ENCODE peak calls at places on chromosome 4, in eight cellular contexts. One of them, this sample, is unnamed.
A peak's percentile ranks its signal among the peaks of the same experiment; 100 is the strongest.

GRCh38 chr4:83552085-83552484 is 16.2 kb downstream of the GPAT3 start:
- DNase-seq in neural progenitor cell: no peak
- DNase-seq in NT2/D1: no peak
- DNase-seq in iPS DF 6.9: no peak
- DNase-seq in uterus: no peak
- DNase-seq in PC-3: peak; percentile 93
- DNase-seq in psoas muscle: no peak
- DNase-seq in OCI-LY7: no peak
- DNase-seq in this sample: no peak

GRCh38 chr4:8195841-8196460 is 3.1 kb upstream of the SH3TC1 start:
- DNase-seq in OCI-LY7: no peak
- DNase-seq in iPS DF 6.9: no peak
- DNase-seq in psoas muscle: no peak
- DNase-seq in neural progenitor cell: no peak
- DNase-seq in PC-3: peak; percentile 10
- DNase-seq in uterus: no peak
- DNase-seq in NT2/D1: no peak
- DNase-seq in this sample: no peak

GRCh38 chr4:189507060-189507459 is 433.6 kb upstream of the FRG1 start:
- DNase-seq in neural progenitor cell: no peak
- DNase-seq in psoas muscle: no peak
- DNase-seq in iPS DF 6.9: no peak
- DNase-seq in PC-3: no peak
- DNase-seq in NT2/D1: no peak
- DNase-seq in uterus: no peak
- DNase-seq in OCI-LY7: no peak
- DNase-seq in this sample: no peak

GRCh38 chr4:4443821-4444220 is 56.9 kb downstream of the NSG1 start:
- DNase-seq in uterus: no peak
- DNase-seq in NT2/D1: no peak
- DNase-seq in iPS DF 6.9: no peak
- DNase-seq in neural progenitor cell: no peak
- DNase-seq in psoas muscle: no peak
- DNase-seq in OCI-LY7: no peak
- DNase-seq in PC-3: peak; percentile 15
- DNase-seq in this sample: no peak

GRCh38 chr4:76059750-76060149 is 14.8 kb upstream of the ART3 start:
- DNase-seq in PC-3: peak; percentile 43
- DNase-seq in psoas muscle: no peak
- DNase-seq in neural progenitor cell: no peak
- DNase-seq in uterus: no peak
- DNase-seq in NT2/D1: no peak
- DNase-seq in iPS DF 6.9: no peak
- DNase-seq in OCI-LY7: no peak
- DNase-seq in this sample: no peak

GRCh38 chr4:182955411-182955810 is 38.2 kb upstream of the DCTD start:
- DNase-seq in psoas muscle: no peak
- DNase-seq in NT2/D1: no peak
- DNase-seq in uterus: no peak
- DNase-seq in OCI-LY7: no peak
- DNase-seq in PC-3: no peak
- DNase-seq in iPS DF 6.9: no peak
- DNase-seq in neural progenitor cell: no peak
- DNase-seq in this sample: no peak

GRCh38 chr4:134727696-134728095 is 526.1 kb upstream of the PABPC4L start:
- DNase-seq in neural progenitor cell: peak; percentile 51
- DNase-seq in iPS DF 6.9: no peak
- DNase-seq in OCI-LY7: no peak
- DNase-seq in PC-3: no peak
- DNase-seq in uterus: no peak
- DNase-seq in psoas muscle: no peak
- DNase-seq in NT2/D1: no peak
- DNase-seq in this sample: no peak

GRCh38 chr4:40731792-40732245 is 17.9 kb upstream of the NSUN7 start:
- DNase-seq in OCI-LY7: no peak
- DNase-seq in NT2/D1: no peak
- DNase-seq in PC-3: no peak
- DNase-seq in psoas muscle: no peak
- DNase-seq in iPS DF 6.9: no peak
- DNase-seq in neural progenitor cell: no peak
- DNase-seq in uterus: peak; percentile 17
- DNase-seq in this sample: peak; percentile 24

GRCh38 chr4:78661923-78662521 is 110.5 kb downstream of the ANXA3 start:
- DNase-seq in PC-3: peak; percentile 30
- DNase-seq in psoas muscle: no peak
- DNase-seq in uterus: no peak
- DNase-seq in neural progenitor cell: peak; percentile 13
- DNase-seq in iPS DF 6.9: no peak
- DNase-seq in NT2/D1: no peak
- DNase-seq in OCI-LY7: peak; percentile 20
- DNase-seq in this sample: no peak

GRCh38 chr4:5710962-5711478 is at the start of gene EVC:
- DNase-seq in psoas muscle: peak; percentile 85
- DNase-seq in NT2/D1: peak; percentile 66
- DNase-seq in uterus: peak; percentile 87
- DNase-seq in PC-3: peak; percentile 70
- DNase-seq in iPS DF 6.9: no peak
- DNase-seq in neural progenitor cell: peak; percentile 85
- DNase-seq in OCI-LY7: no peak
- DNase-seq in this sample: peak; percentile 88

GRCh38 chr4:189029961-189030360 is 890.7 kb downstream of the TRIML1 start:
- DNase-seq in uterus: no peak
- DNase-seq in neural progenitor cell: no peak
- DNase-seq in OCI-LY7: no peak
- DNase-seq in iPS DF 6.9: no peak
- DNase-seq in PC-3: no peak
- DNase-seq in NT2/D1: no peak
- DNase-seq in psoas muscle: no peak
- DNase-seq in this sample: no peak

GRCh38 chr4:153523941-153524386 is 57.8 kb downstream of the TMEM131L start:
- DNase-seq in NT2/D1: no peak
- DNase-seq in iPS DF 6.9: no peak
- DNase-seq in PC-3: no peak
- DNase-seq in neural progenitor cell: no peak
- DNase-seq in uterus: no peak
- DNase-seq in OCI-LY7: no peak
- DNase-seq in psoas muscle: no peak
- DNase-seq in this sample: no peak

GRCh38 chr4:102339018-102339417 is 6.3 kb downstream of the SLC39A8 start:
- DNase-seq in psoas muscle: no peak
- DNase-seq in OCI-LY7: no peak
- DNase-seq in PC-3: peak; percentile 28
- DNase-seq in neural progenitor cell: no peak
- DNase-seq in NT2/D1: no peak
- DNase-seq in uterus: no peak
- DNase-seq in iPS DF 6.9: no peak
- DNase-seq in this sample: no peak

GRCh38 chr4:102341201-102341600 is 4.1 kb downstream of the SLC39A8 start:
- DNase-seq in PC-3: no peak
- DNase-seq in neural progenitor cell: no peak
- DNase-seq in psoas muscle: no peak
- DNase-seq in NT2/D1: no peak
- DNase-seq in iPS DF 6.9: no peak
- DNase-seq in uterus: no peak
- DNase-seq in OCI-LY7: no peak
- DNase-seq in this sample: no peak

GRCh38 chr4:102334624-102335023 is 10.7 kb downstream of the SLC39A8 start:
- DNase-seq in psoas muscle: no peak
- DNase-seq in PC-3: peak; percentile 5
- DNase-seq in OCI-LY7: no peak
- DNase-seq in uterus: no peak
- DNase-seq in neural progenitor cell: no peak
- DNase-seq in iPS DF 6.9: no peak
- DNase-seq in NT2/D1: no peak
- DNase-seq in this sample: no peak

GRCh38 chr4:102335616-102336015 is 9.7 kb downstream of the SLC39A8 start:
- DNase-seq in psoas muscle: no peak
- DNase-seq in neural progenitor cell: no peak
- DNase-seq in uterus: no peak
- DNase-seq in OCI-LY7: no peak
- DNase-seq in PC-3: no peak
- DNase-seq in iPS DF 6.9: no peak
- DNase-seq in NT2/D1: no peak
- DNase-seq in this sample: no peak

DNA sequence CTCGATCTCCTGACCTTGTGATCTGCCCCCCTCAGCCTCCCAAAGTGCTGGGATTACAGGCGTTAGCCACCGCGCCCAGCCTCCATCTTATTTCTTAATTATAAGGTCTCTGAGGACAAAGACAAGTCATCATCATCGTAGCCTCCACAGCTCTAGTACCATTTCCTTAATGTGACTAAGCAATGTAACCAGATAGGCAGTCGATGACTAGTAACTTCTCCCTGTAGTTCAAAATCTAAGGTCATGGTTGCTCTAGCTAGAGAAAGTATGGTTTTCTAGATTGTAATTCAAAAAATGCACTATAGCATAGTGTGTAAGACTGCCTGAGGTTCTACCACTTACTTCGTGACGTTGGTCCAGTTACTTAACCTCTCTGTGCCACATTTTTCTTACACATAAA is 6.9 kb downstream of the SLC39A8 start:
- DNase-seq in neural progenitor cell: no peak
- DNase-seq in iPS DF 6.9: no peak
- DNase-seq in uterus: no peak
- DNase-seq in psoas muscle: no peak
- DNase-seq in OCI-LY7: no peak
- DNase-seq in PC-3: peak; percentile 16
- DNase-seq in NT2/D1: no peak
- DNase-seq in this sample: no peak
- H3K4me1 ChIP-seq in neural progenitor cell: peaks cover 3% of the 10 kb centered on the region
- H3K4me1 ChIP-seq in iPS DF 6.9: peaks cover 1% of the 10 kb centered on the region
- H3K4me1 ChIP-seq in uterus: no peaks in the 10 kb centered on the region
- H3K4me1 ChIP-seq in psoas muscle: no peaks in the 10 kb centered on the region
- H3K4me1 ChIP-seq in OCI-LY7: peaks cover 28% of the 10 kb centered on the region
- H3K4me1 ChIP-seq in PC-3: peaks cover 5% of the 10 kb centered on the region
- H3K4me1 ChIP-seq in NT2/D1: no peaks in the 10 kb centered on the region
- H3K4me1 ChIP-seq in this sample: no peaks in the 10 kb centered on the region

GRCh38 chr4:93267747-93268146 is 560.8 kb upstream of the ATOH1 start:
- DNase-seq in NT2/D1: no peak
- DNase-seq in uterus: no peak
- DNase-seq in PC-3: no peak
- DNase-seq in neural progenitor cell: no peak
- DNase-seq in OCI-LY7: no peak
- DNase-seq in psoas muscle: no peak
- DNase-seq in iPS DF 6.9: no peak
- DNase-seq in this sample: no peak
- H3K4me1 ChIP-seq in NT2/D1: no peaks in the 10 kb centered on the region
- H3K4me1 ChIP-seq in uterus: no peaks in the 10 kb centered on the region
- H3K4me1 ChIP-seq in PC-3: no peaks in the 10 kb centered on the region
- H3K4me1 ChIP-seq in neural progenitor cell: no peaks in the 10 kb centered on the region
- H3K4me1 ChIP-seq in OCI-LY7: no peaks in the 10 kb centered on the region
- H3K4me1 ChIP-seq in psoas muscle: no peaks in the 10 kb centered on the region
- H3K4me1 ChIP-seq in iPS DF 6.9: no peaks in the 10 kb centered on the region
- H3K4me1 ChIP-seq in this sample: no peaks in the 10 kb centered on the region

DNA sequence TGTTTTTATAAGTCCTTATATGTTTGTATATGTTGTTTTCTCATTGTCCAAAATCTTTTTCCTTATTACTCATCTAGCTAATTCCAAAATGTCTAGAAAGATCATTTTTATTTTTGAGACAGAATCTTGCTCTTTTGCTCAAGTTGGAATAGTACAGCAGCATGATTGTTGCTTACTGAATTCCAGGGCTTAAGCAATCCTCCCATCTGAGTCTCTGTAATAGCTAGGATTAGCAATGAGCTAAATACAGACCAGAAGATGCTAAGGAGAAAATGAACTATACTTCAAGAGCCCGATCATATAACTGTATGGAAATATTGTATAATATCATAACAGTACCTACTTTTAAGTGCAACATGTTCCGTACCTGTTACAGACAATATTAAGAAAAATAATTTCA is 1027.0 kb downstream of the STIM2 start:
- DNase-seq in PC-3: no peak
- DNase-seq in uterus: no peak
- DNase-seq in neural progenitor cell: no peak
- DNase-seq in OCI-LY7: no peak
- DNase-seq in iPS DF 6.9: no peak
- DNase-seq in psoas muscle: no peak
- DNase-seq in NT2/D1: no peak
- DNase-seq in this sample: no peak
- H3K4me1 ChIP-seq in PC-3: peaks cover 15% of the 10 kb centered on the region
- H3K4me1 ChIP-seq in uterus: no peaks in the 10 kb centered on the region
- H3K4me1 ChIP-seq in neural progenitor cell: no peaks in the 10 kb centered on the region
- H3K4me1 ChIP-seq in OCI-LY7: no peaks in the 10 kb centered on the region
- H3K4me1 ChIP-seq in iPS DF 6.9: no peaks in the 10 kb centered on the region
- H3K4me1 ChIP-seq in psoas muscle: no peaks in the 10 kb centered on the region
- H3K4me1 ChIP-seq in NT2/D1: no peaks in the 10 kb centered on the region
- H3K4me1 ChIP-seq in this sample: no peaks in the 10 kb centered on the region

GRCh38 chr4:14180166-14180565 is 552.6 kb upstream of the BOD1L1 start:
- DNase-seq in NT2/D1: no peak
- DNase-seq in PC-3: no peak
- DNase-seq in neural progenitor cell: no peak
- DNase-seq in uterus: no peak
- DNase-seq in psoas muscle: no peak
- DNase-seq in OCI-LY7: no peak
- DNase-seq in iPS DF 6.9: no peak
- DNase-seq in this sample: no peak

GRCh38 chr4:14184265-14184664 is 556.7 kb upstream of the BOD1L1 start:
- DNase-seq in NT2/D1: no peak
- DNase-seq in neural progenitor cell: peak; percentile 2
- DNase-seq in PC-3: no peak
- DNase-seq in iPS DF 6.9: no peak
- DNase-seq in OCI-LY7: no peak
- DNase-seq in uterus: no peak
- DNase-seq in psoas muscle: no peak
- DNase-seq in this sample: peak; percentile 33

GRCh38 chr4:14178421-14178820 is 550.9 kb upstream of the BOD1L1 start:
- DNase-seq in PC-3: peak; percentile 68
- DNase-seq in iPS DF 6.9: no peak
- DNase-seq in NT2/D1: no peak
- DNase-seq in neural progenitor cell: no peak
- DNase-seq in uterus: no peak
- DNase-seq in psoas muscle: no peak
- DNase-seq in OCI-LY7: peak; percentile 41
- DNase-seq in this sample: no peak

GRCh38 chr4:14177987-14178386 is 550.5 kb upstream of the BOD1L1 start:
- DNase-seq in PC-3: no peak
- DNase-seq in NT2/D1: no peak
- DNase-seq in OCI-LY7: peak; percentile 46
- DNase-seq in iPS DF 6.9: no peak
- DNase-seq in psoas muscle: no peak
- DNase-seq in uterus: no peak
- DNase-seq in neural progenitor cell: no peak
- DNase-seq in this sample: no peak

DNA sequence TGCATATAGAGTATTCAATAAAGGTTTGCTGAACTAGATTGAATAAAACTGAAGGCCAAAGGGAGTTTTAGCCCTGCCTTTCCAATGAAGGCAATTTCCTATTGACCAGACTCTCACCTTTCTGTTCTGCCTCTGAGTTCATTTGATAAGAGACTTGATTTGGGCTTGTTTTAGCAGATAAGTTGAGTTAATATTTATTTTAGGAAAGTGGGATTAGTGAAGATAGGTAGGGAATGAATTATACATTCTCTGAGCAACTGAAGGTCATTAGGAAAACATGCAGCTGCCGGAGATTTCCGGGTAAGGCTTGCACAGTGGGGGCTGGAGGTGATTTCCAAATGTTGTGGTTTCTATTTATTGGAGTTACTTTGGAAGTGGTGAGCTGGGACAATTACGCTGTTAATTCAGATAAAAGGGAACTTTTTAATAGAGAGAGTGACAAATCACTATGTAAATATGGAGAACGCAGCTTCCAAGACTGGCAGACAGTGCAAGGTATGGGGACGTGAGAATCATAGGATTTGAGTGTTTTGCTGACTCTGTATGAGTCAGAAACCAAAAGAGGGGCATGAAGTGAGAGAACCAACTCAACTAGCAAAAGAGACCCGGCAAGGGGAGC is 553.6 kb upstream of the BOD1L1 start:
- DNase-seq in OCI-LY7: no peak
- DNase-seq in iPS DF 6.9: no peak
- DNase-seq in PC-3: peak; percentile 91
- DNase-seq in NT2/D1: no peak
- DNase-seq in psoas muscle: no peak
- DNase-seq in uterus: no peak
- DNase-seq in neural progenitor cell: no peak
- DNase-seq in this sample: no peak
- H3K4me1 ChIP-seq in OCI-LY7: peaks cover 19% of the 10 kb centered on the region
- H3K4me1 ChIP-seq in iPS DF 6.9: peaks cover 3% of the 10 kb centered on the region
- H3K4me1 ChIP-seq in PC-3: peaks cover 41% of the 10 kb centered on the region
- H3K4me1 ChIP-seq in NT2/D1: no peaks in the 10 kb centered on the region
- H3K4me1 ChIP-seq in psoas muscle: no peaks in the 10 kb centered on the region
- H3K4me1 ChIP-seq in uterus: no peaks in the 10 kb centered on the region
- H3K4me1 ChIP-seq in neural progenitor cell: no peaks in the 10 kb centered on the region
- H3K4me1 ChIP-seq in this sample: peaks cover 32% of the 10 kb centered on the region

This sample was measured in left ventricle myocardium inferior.